ENCODE peak calls at places on chromosomes 13 and 19, in ten cellular contexts. J is body of pancreas, Q is GM23248, I is breast epithelium, R is stomach, F is tibial artery, H is fibroblast of lung, W is esophagus squamous epithelium, C is lower lobe of right lung, D is AG04450. S is an unnamed sample.

GRCh38 chr19:39064405-39064804 is 19.8 kb upstream of the ACP7 start:
- DNase-seq in I (no peak), H (no peak), F (no peak), Q (no peak), R (no peak), C (no peak), J (no peak), W (no peak), D (no peak), S (no peak)

GRCh38 chr19:40807147-40808020 is 8.4 kb downstream of the EGLN2 start:
- DNase-seq in I (no peak), F (no peak), W (no peak), H (no peak), R (no peak), D (no peak), J (no peak), Q (peak), C (no peak), S (no peak)

GRCh38 chr13:104253063-104253680 is 1187.0 kb upstream of the SLC10A2 start:
- DNase-seq in Q (no peak), F (no peak), I (no peak), R (no peak), J (no peak), H (peak), C (no peak), W (no peak), D (no peak), S (no peak)

GRCh38 chr19:12448808-12449207 is 8.0 kb upstream of the ZNF443 start:
- DNase-seq in F (no peak), I (no peak), W (no peak), Q (no peak), J (no peak), R (no peak), H (no peak), C (no peak), D (no peak), S (no peak)

GRCh38 chr19:45960595-45961235 is 12.9 kb downstream of the NOVA2 start:
- DNase-seq in W (no peak), F (no peak), H (no peak), Q (no peak), R (no peak), I (no peak), C (no peak), J (peak), D (no peak), S (no peak)

GRCh38 chr13:110109910-110110309 is 197.0 kb downstream of the COL4A1 start:
- DNase-seq in F (peak), W (no peak), D (peak), R (no peak), J (peak), Q (peak), C (no peak), H (peak), I (no peak), S (no peak)

GRCh38 chr13:98004107-98004506 is 50.6 kb downstream of the IPO5 start:
- DNase-seq in I (no peak), F (no peak), W (no peak), H (peak), C (no peak), R (no peak), Q (no peak), J (no peak), D (peak), S (no peak)

GRCh38 chr19:49635530-49636229 is 4.3 kb downstream of the RRAS start:
- DNase-seq in Q (peak), J (no peak), I (no peak), R (no peak), H (no peak), C (no peak), W (no peak), D (no peak), F (no peak), S (no peak)

GRCh38 chr19:50890422-50891252 is 17.4 kb downstream of the KLK2 start:
- DNase-seq in J (no peak), D (no peak), F (no peak), R (no peak), H (no peak), W (no peak), Q (peak), I (no peak), C (no peak), S (no peak)

GRCh38 chr13:98293570-98294142 is 116.6 kb upstream of the RNF113B start:
- DNase-seq in I (no peak), W (no peak), J (no peak), F (no peak), D (no peak), H (peak), C (no peak), Q (peak), R (no peak), S (no peak)

GRCh38 chr13:99144306-99144705 is 56.3 kb upstream of the UBAC2 start:
- DNase-seq in I (no peak), H (no peak), Q (no peak), C (no peak), J (no peak), W (no peak), D (no peak), R (no peak), F (no peak), S (no peak)

GRCh38 chr13:29849731-29850212 is 645 bp downstream of the UBL3 start:
- DNase-seq in R (peak), F (peak), D (no peak), I (peak), C (peak), W (no peak), H (peak), Q (peak), J (peak), S (peak)

GRCh38 chr13:32443111-32443510 is 15.2 kb upstream of the N4BP2L1 start:
- DNase-seq in C (no peak), D (no peak), F (no peak), R (no peak), Q (peak), W (peak), J (peak), H (peak), I (no peak), S (no peak)

GRCh38 chr19:12896460-12896859 is 5.5 kb downstream of the GCDH start:
- DNase-seq in Q (no peak), C (no peak), J (no peak), R (no peak), F (no peak), D (no peak), I (no peak), W (no peak), H (no peak), S (no peak)

GRCh38 chr19:49212302-49212701 is 54.7 kb downstream of the TRPM4 start:
- DNase-seq in J (no peak), H (peak), F (no peak), R (no peak), C (no peak), Q (no peak), W (no peak), I (no peak), D (no peak), S (no peak)

GRCh38 chr13:91270031-91270430 is 77.5 kb upstream of the MIR17HG start:
- DNase-seq in Q (no peak), I (no peak), H (no peak), W (no peak), R (no peak), D (no peak), C (no peak), J (no peak), F (no peak), S (no peak)

GRCh38 chr19:45469835-45470146 is 2.0 kb downstream of the FOSB start:
- DNase-seq in C (no peak), R (peak), F (no peak), H (no peak), Q (no peak), D (no peak), W (no peak), I (no peak), J (no peak), S (no peak)

GRCh38 chr19:3179739-3180293 is 1.2 kb downstream of the S1PR4 start:
- DNase-seq in I (no peak), D (no peak), J (no peak), H (no peak), F (no peak), W (no peak), R (no peak), Q (no peak), C (no peak), S (no peak)

GRCh38 chr19:4524808-4525562 is 6.7 kb upstream of the PLIN4 start:
- DNase-seq in W (no peak), C (no peak), Q (peak), R (peak), I (no peak), F (peak), D (no peak), J (peak), H (peak), S (no peak)

GRCh38 chr13:107374038-107374437 is 806.1 kb upstream of the ARGLU1 start:
- DNase-seq in F (no peak), D (no peak), W (no peak), Q (peak), H (no peak), J (no peak), I (no peak), R (no peak), C (no peak), S (no peak)

GRCh38 chr13:88919970-88920628 is 1248.9 kb downstream of the SLITRK5 start:
- DNase-seq in C (no peak), H (peak), J (no peak), W (no peak), I (no peak), F (no peak), D (no peak), R (no peak), Q (no peak), S (no peak)

GRCh38 chr13:37349916-37350315 is 244.5 kb upstream of the CSNK1A1L start:
- DNase-seq in F (no peak), J (no peak), R (no peak), D (no peak), H (no peak), I (no peak), W (no peak), Q (no peak), C (no peak), S (no peak)

GRCh38 chr19:10835089-10835753 is 791 bp downstream of the TMED1 start:
- DNase-seq in J (peak), D (no peak), H (no peak), F (peak), C (no peak), Q (peak), R (peak), I (peak), W (no peak), S (peak)
- H3K4me3 ChIP-seq in J (no peak), D (peak), H (peak), F (peak), C (peak), Q (peak), R (peak), I (peak), W (peak), S (peak)

GRCh38 chr19:18385359-18385674 is 641 bp upstream of the GDF15 start:
- DNase-seq in R (no peak), Q (no peak), J (no peak), I (no peak), D (no peak), H (no peak), C (no peak), W (no peak), F (no peak), S (no peak)

GRCh38 chr19:18386543-18387251 is 739 bp downstream of the GDF15 start:
- DNase-seq in I (no peak), H (peak), C (no peak), F (peak), W (no peak), J (no peak), D (no peak), R (no peak), Q (peak), S (no peak)

GRCh38 chr19:18387395-18387794 is 1.4 kb downstream of the GDF15 start:
- DNase-seq in D (no peak), C (no peak), W (no peak), R (no peak), I (no peak), H (peak), F (no peak), Q (no peak), J (no peak), S (no peak)

GRCh38 chr19:18384775-18385174 is 1.2 kb upstream of the GDF15 start:
- DNase-seq in H (no peak), C (no peak), I (no peak), R (no peak), F (no peak), W (no peak), Q (no peak), J (peak), D (no peak), S (no peak)

GRCh38 chr19:18385675-18386542 is at the start of gene GDF15:
- DNase-seq in H (peak), Q (peak), J (peak), D (peak), I (no peak), F (peak), R (peak), C (peak), W (no peak), S (no peak)
- H3K4me3 ChIP-seq in H (peak), Q (peak), J (peak), D (peak), I (peak), F (peak), R (peak), C (peak), W (peak), S (peak)

GRCh38 chr19:54189668-54190502 is 505 bp upstream of the MBOAT7 start:
- DNase-seq in Q (peak), W (peak), C (peak), F (peak), J (peak), R (peak), D (peak), I (peak), H (peak), S (peak)
- H3K4me3 ChIP-seq in Q (peak), W (peak), C (peak), F (peak), J (peak), R (peak), D (peak), I (peak), H (peak), S (peak)

DNA sequence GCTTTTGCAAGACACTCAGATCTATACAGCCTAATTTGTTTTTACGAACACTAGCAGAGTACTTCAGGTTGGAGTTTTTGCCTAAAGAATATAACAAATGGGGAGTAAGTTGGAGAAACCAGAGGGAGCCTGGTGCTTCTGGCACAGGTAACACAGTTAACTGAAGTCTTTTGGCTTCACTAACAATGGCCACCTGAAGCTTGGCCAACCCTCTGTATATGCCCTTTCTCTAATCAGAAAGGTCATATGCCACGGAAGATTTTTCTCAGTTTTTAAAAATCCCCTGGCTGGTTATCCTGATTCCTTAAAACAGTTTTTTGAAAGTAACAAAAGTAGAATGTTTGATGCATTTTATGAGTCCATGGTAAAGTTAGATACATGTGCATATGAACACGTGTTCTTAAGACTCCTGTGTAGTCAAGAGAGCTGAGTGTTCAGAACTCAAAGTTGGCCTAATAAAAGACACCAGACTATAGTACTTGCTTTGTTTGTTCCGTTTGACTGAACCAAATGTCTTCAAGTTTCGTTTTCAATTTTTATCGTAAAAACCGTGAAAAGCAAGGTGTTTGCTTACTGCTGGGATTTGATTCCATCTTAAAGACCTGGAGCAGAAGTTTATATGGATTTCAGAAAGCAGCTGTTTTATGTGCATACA is 137.5 kb downstream of the KCNRG start:
- DNase-seq in J (no peak), R (no peak), Q (no peak), W (no peak), I (no peak), F (no peak), D (no peak), C (no peak), H (no peak), S (no peak)
- H3K4me3 ChIP-seq in J (no peak), R (no peak), Q (peak), W (no peak), I (peak), F (no peak), D (no peak), C (peak), H (peak), S (no peak)

GRCh38 chr19:1858412-1859081 is 4.8 kb downstream of the KLF16 start:
- DNase-seq in J (no peak), R (no peak), Q (no peak), D (no peak), I (no peak), C (no peak), F (no peak), H (no peak), W (no peak), S (no peak)

GRCh38 chr19:1860821-1861598 is 2.4 kb downstream of the KLF16 start:
- DNase-seq in H (no peak), F (no peak), W (no peak), I (no peak), D (no peak), Q (no peak), C (no peak), J (no peak), R (no peak), S (no peak)

GRCh38 chr19:1857648-1858326 is 5.6 kb downstream of the KLF16 start:
- DNase-seq in F (no peak), Q (no peak), I (no peak), C (peak), D (no peak), W (no peak), J (no peak), R (no peak), H (no peak), S (no peak)

GRCh38 chr19:1860133-1860775 is 3.1 kb downstream of the KLF16 start:
- DNase-seq in H (peak), W (no peak), C (no peak), F (no peak), D (no peak), J (peak), R (no peak), Q (peak), I (peak), S (no peak)

GRCh38 chr19:1859319-1859718 is 4.1 kb downstream of the KLF16 start:
- DNase-seq in C (no peak), J (no peak), R (no peak), H (no peak), F (no peak), D (no peak), Q (no peak), W (no peak), I (no peak), S (no peak)
- H3K4me3 ChIP-seq in C (no peak), J (no peak), R (no peak), H (no peak), F (no peak), D (peak), Q (peak), W (no peak), I (no peak), S (no peak)

S was measured in kidney epithelial cell.